ENCODE peak calls at places on chromosomes 16 and 17, in seven cellular contexts. Y, J, O, V, A, S and E are unnamed samples.

GRCh38 chr17:7405413-7405881 is 1.6 kb upstream of the TMEM256 start:
- DNase-seq in V (no peak), O (peak), A (peak), J (no peak), S (no peak), Y (no peak), E (no peak)

GRCh38 chr17:33038740-33039139 is 47.1 kb downstream of the SPACA3 start:
- DNase-seq in Y (no peak), O (peak), J (no peak), V (no peak), S (no peak), A (peak), E (no peak)

GRCh38 chr17:6496636-6497441 is 52.6 kb downstream of the PIMREG start:
- DNase-seq in O (peak), A (no peak), J (no peak), S (no peak), Y (no peak), V (no peak), E (no peak)

GRCh38 chr17:76585649-76586593 is at the start of gene ST6GALNAC2:
- DNase-seq in V (peak), S (no peak), Y (no peak), J (peak), A (peak), O (peak), E (no peak)

GRCh38 chr16:52603015-52603414 is 56.1 kb upstream of the TOX3 start:
- DNase-seq in A (no peak), J (no peak), V (no peak), S (no peak), Y (peak), O (no peak), E (no peak)

GRCh38 chr16:53129281-53130192 is 74.7 kb downstream of the CHD9 start:
- DNase-seq in Y (peak), J (no peak), V (no peak), O (peak), S (no peak), A (no peak), E (no peak)

GRCh38 chr17:74181341-74181740 is 22.1 kb upstream of the RPL38 start:
- DNase-seq in O (no peak), S (no peak), Y (no peak), A (no peak), V (no peak), J (no peak), E (no peak)

GRCh38 chr17:83024205-83024971 is 55.0 kb upstream of the METRNL start:
- DNase-seq in V (no peak), S (no peak), J (no peak), Y (no peak), A (no peak), O (no peak), E (no peak)

GRCh38 chr17:58677204-58677880 is 14.5 kb downstream of the TEX14 start:
- DNase-seq in A (peak), O (peak), V (no peak), S (no peak), J (no peak), Y (no peak), E (no peak)

GRCh38 chr16:85635545-85636140 is 22.5 kb downstream of the GSE1 start:
- DNase-seq in V (no peak), O (no peak), Y (no peak), J (no peak), A (no peak), S (no peak), E (no peak)

GRCh38 chr17:12318614-12319266 is 298.1 kb downstream of the MAP2K4 start:
- DNase-seq in J (no peak), Y (no peak), V (no peak), A (no peak), S (no peak), O (no peak), E (no peak)

GRCh38 chr16:53115047-53115446 is 60.3 kb downstream of the CHD9 start:
- DNase-seq in V (no peak), S (no peak), O (no peak), Y (no peak), A (no peak), J (no peak), E (no peak)

GRCh38 chr17:41540921-41541625 is 13.0 kb upstream of the KRT19 start:
- DNase-seq in O (peak), S (no peak), V (no peak), Y (no peak), J (no peak), A (peak), E (no peak)

GRCh38 chr16:71540-72341 is 690 bp downstream of the RHBDF1 start:
- DNase-seq in S (no peak), Y (no peak), A (peak), O (peak), J (no peak), V (no peak), E (no peak)

GRCh38 chr16:57601801-57602478 is 26.5 kb upstream of the ADGRG1 start:
- DNase-seq in Y (no peak), O (no peak), J (peak), A (no peak), S (peak), V (peak), E (peak)

GRCh38 chr17:41559548-41559947 is 12.3 kb downstream of the KRT9 start:
- DNase-seq in V (no peak), S (no peak), J (no peak), Y (no peak), A (peak), O (peak), E (no peak)

GRCh38 chr16:24915576-24915975 is 69.8 kb downstream of the SLC5A11 start:
- DNase-seq in O (no peak), J (no peak), A (no peak), V (no peak), Y (no peak), S (no peak), E (no peak)

GRCh38 chr17:30824002-30824355 is 513 bp downstream of the CRLF3 start:
- DNase-seq in S (no peak), J (peak), V (no peak), O (peak), Y (no peak), A (peak), E (no peak)

GRCh38 chr16:81774348-81774747 is 4.7 kb upstream of the PLCG2 start:
- DNase-seq in O (no peak), J (no peak), V (no peak), A (no peak), S (no peak), Y (no peak), E (no peak)

GRCh38 chr17:29154516-29155234 is 25.5 kb downstream of the MYO18A start:
- DNase-seq in O (peak), S (no peak), A (peak), V (no peak), Y (no peak), J (no peak), E (no peak)

GRCh38 chr17:81867952-81868673 is 3.0 kb downstream of the ARHGDIA start:
- DNase-seq in S (no peak), V (peak), O (peak), J (no peak), A (no peak), Y (no peak), E (no peak)

GRCh38 chr16:8905168-8905762 is 23.1 kb downstream of the LITAFD start:
- DNase-seq in S (no peak), O (peak), V (no peak), J (no peak), A (peak), Y (peak), E (no peak)

GRCh38 chr17:40097087-40097486 is 3.3 kb downstream of the NR1D1 start:
- DNase-seq in A (no peak), O (no peak), S (no peak), J (no peak), Y (no peak), V (no peak), E (no peak)

GRCh38 chr16:84735846-84736586 is 36.2 kb downstream of the USP10 start:
- DNase-seq in S (no peak), Y (peak), O (no peak), J (peak), V (peak), A (no peak), E (no peak)

GRCh38 chr17:33689725-33690124 is 396.6 kb upstream of the ASIC2 start:
- DNase-seq in A (no peak), O (peak), S (no peak), V (no peak), J (no peak), Y (no peak), E (no peak)

GRCh38 chr16:73885319-73885718 is 411.3 kb upstream of the PSMD7 start:
- DNase-seq in J (no peak), O (no peak), V (no peak), S (no peak), A (no peak), Y (no peak), E (no peak)

GRCh38 chr16:30092373-30093010 is 768 bp upstream of the TBX6 start:
- DNase-seq in V (peak), J (peak), Y (peak), S (peak), A (peak), O (peak), E (peak)

GRCh38 chr17:43545383-43545632 is 832 bp downstream of the ETV4 start:
- DNase-seq in V (peak), J (peak), Y (no peak), S (no peak), O (peak), A (peak), E (no peak)

GRCh38 chr17:9905902-9906301 is 831 bp upstream of the RCVRN start:
- DNase-seq in A (peak), V (no peak), O (peak), Y (no peak), S (no peak), J (no peak), E (no peak)

GRCh38 chr17:17183744-17184143 is 22.4 kb downstream of the PLD6 start:
- DNase-seq in J (no peak), A (no peak), S (no peak), O (no peak), Y (no peak), V (no peak), E (no peak)

GRCh38 chr17:9266031-9266680 is 244.8 kb downstream of the NTN1 start:
- DNase-seq in J (no peak), S (no peak), O (peak), V (no peak), Y (no peak), A (no peak), E (no peak)

GRCh38 chr17:27669136-27669535 is 38.1 kb downstream of the LGALS9 start:
- DNase-seq in V (no peak), Y (no peak), J (no peak), S (no peak), O (no peak), A (no peak), E (no peak)